ENCODE peak calls at places on chromosomes 2 and 18, in four cellular contexts. C, P, J and A are unnamed samples.

GRCh38 chr2:33435518-33435917 is 40.9 kb upstream of the RASGRP3 start:
- DNase-seq in C (no peak), P (no peak), J (no peak), A (no peak)

GRCh38 chr18:45962866-45963265 is 4.3 kb downstream of the EPG5 start:
- DNase-seq in C (no peak), P (peak; percentile 54), J (no peak), A (no peak)

GRCh38 chr2:240703417-240704341 is 12.0 kb downstream of the AQP12A start:
- DNase-seq in C (no peak), P (no peak), J (no peak), A (no peak)

GRCh38 chr2:20182241-20182931 is 42.5 kb downstream of the SDC1 start:
- DNase-seq in C (no peak), P (peak; percentile 78), J (no peak), A (no peak)

GRCh38 chr2:133433455-133434451 is 134.5 kb downstream of the NCKAP5 start:
- DNase-seq in C (no peak), P (peak; percentile 72), J (no peak), A (no peak)

GRCh38 chr2:191041418-191042161 is 27.6 kb upstream of the STAT1 start:
- DNase-seq in C (no peak), P (peak; percentile 21), J (no peak), A (no peak)

GRCh38 chr18:44897445-44898215 is 216.9 kb downstream of the SETBP1 start:
- DNase-seq in C (no peak), P (no peak), J (no peak), A (no peak)

GRCh38 chr18:67705748-67706147 is 189.2 kb upstream of the DSEL start:
- DNase-seq in C (no peak), P (no peak), J (no peak), A (no peak)

GRCh38 chr2:10022041-10022421 is 21.3 kb upstream of the KLF11 start:
- DNase-seq in C (no peak), P (no peak), J (no peak), A (no peak)

GRCh38 chr2:46984642-46985476 is 69.3 kb upstream of the MCFD2 start:
- DNase-seq in C (peak; percentile 90), P (peak; percentile 96), J (no peak), A (no peak)

GRCh38 chr18:50429207-50429948 is 54.5 kb downstream of the SKA1 start:
- DNase-seq in C (peak; percentile 15), P (peak; percentile 63), J (no peak), A (no peak)

GRCh38 chr2:155815851-155816250 is 516.7 kb downstream of the NR4A2 start:
- DNase-seq in C (peak; percentile 60), P (peak; percentile 2), J (no peak), A (peak; percentile 11)

GRCh38 chr2:67954125-67954748 is 108.6 kb downstream of the C1D start:
- DNase-seq in C (no peak), P (no peak), J (no peak), A (peak; percentile 24)

GRCh38 chr2:25955869-25956535 is 26.3 kb downstream of the KIF3C start:
- DNase-seq in C (no peak), P (no peak), J (no peak), A (no peak)

DNA sequence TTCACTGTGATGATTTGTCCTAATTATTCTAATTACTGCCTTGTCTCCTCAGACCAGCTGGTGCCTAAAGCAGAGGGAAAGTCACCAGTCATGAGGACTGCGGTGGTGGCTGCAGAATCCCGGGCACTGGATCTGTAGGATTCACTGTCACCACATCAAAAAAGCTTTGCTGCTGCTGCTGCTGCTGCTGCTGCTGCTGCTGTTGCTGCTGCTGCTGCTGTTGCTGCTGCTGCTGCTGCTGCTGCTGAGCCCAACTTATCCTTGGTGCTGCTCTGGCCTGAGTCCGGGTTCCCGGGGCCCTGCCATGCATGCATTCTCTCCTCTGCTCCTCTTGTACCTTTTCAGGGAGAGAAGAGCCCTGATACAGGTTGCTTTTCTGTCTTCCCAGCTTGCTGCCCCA is 908.3 kb downstream of the TSN start:
- DNase-seq in C (no peak), P (no peak), J (no peak), A (no peak)
- TF ChIP-seq CTCF in C (no peak), P (no peak), J (no peak), A (no peak)

GRCh38 chr2:134491796-134492441 is 226.9 kb downstream of the TMEM163 start:
- DNase-seq in C (no peak), P (no peak), J (no peak), A (peak; percentile 37)
- TF ChIP-seq CTCF in C (no peak), P (no peak), J (peak; percentile 25), A (peak; percentile 44)

DNA sequence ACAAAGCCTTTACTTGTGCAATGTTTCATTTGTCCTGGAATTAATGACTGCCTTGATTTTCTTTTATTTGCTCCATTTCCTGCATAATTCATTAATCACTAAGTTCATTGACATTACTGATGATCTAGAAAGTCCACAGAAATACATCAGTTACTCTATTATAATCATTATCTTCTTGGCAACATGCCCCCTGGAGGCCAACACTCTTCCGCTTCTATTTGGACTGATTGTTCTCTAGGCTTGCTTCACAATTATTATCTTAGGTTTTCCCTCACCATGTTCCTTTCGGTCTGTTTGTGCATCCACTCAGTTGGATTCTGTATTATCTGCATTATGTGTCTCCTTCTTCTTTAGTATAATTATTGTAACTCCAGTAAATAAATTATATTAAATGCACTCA is 461.0 kb upstream of the CDH2 start:
- DNase-seq in C (no peak), P (no peak), J (no peak), A (no peak)
- TF ChIP-seq CTCF in C (no peak), P (no peak), J (no peak), A (no peak)

GRCh38 chr18:63677490-63678225 is 16.0 kb upstream of the SERPINB3 start:
- DNase-seq in C (no peak), P (no peak), J (no peak), A (no peak)

GRCh38 chr18:63681449-63682381 is 20.0 kb upstream of the SERPINB3 start:
- DNase-seq in C (no peak), P (no peak), J (no peak), A (no peak)

GRCh38 chr18:63676927-63677326 is 15.2 kb upstream of the SERPINB3 start:
- DNase-seq in C (no peak), P (no peak), J (no peak), A (no peak)

GRCh38 chr18:63679820-63680606 is 18.3 kb upstream of the SERPINB3 start:
- DNase-seq in C (no peak), P (no peak), J (no peak), A (no peak)

DNA sequence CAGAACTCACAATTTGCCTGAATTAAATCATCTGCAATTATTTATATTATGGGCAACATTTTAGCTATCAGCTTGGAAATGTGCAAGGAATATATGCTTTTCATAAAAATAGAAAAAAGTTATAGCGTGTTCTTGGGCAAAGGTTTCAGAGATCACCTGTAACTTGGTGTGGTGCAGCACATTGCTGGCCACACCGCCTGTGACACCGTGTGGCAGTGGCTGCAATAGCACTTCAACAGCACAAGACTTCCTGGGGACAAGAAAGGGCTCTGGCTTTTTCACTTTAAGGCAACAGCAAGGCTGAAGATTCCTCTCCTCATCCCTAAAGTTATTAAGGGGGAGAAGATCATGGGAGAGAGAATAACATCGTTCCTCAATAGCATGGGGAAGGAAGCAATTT is 14.8 kb upstream of the SERPINB3 start:
- DNase-seq in C (peak; percentile 48), P (no peak), J (no peak), A (no peak)
- TF ChIP-seq CTCF in C (peak; percentile 65), P (peak; percentile 11), J (peak; percentile 62), A (peak; percentile 6)